ENCODE peak calls at places on chromosome 11, in seven cellular contexts. Z, O, X, E, N, D and S are unnamed samples.

GRCh38 chr11:92219476-92219875 is 5.1 kb upstream of the FAT3 start:
- DNase-seq in Z (no peak), O (no peak), X (no peak), E (no peak), N (no peak), D (no peak), S (no peak)

GRCh38 chr11:95505927-95506426 is 275.0 kb upstream of the SESN3 start:
- DNase-seq in Z (no peak), O (peak; percentile 52), X (no peak), E (peak; percentile 39), N (no peak), D (no peak), S (no peak)

GRCh38 chr11:35200811-35201341 is 61.9 kb downstream of the CD44 start:
- DNase-seq in Z (no peak), O (no peak), X (no peak), E (no peak), N (no peak), D (no peak), S (no peak)

GRCh38 chr11:28144808-28145207 is 36.6 kb downstream of the METTL15 start:
- DNase-seq in Z (no peak), O (peak; percentile 12), X (no peak), E (no peak), N (no peak), D (no peak), S (no peak)

GRCh38 chr11:44805596-44805995 is 78.8 kb downstream of the TSPAN18 start:
- DNase-seq in Z (no peak), O (peak; percentile 25), X (no peak), E (no peak), N (no peak), D (no peak), S (no peak)

GRCh38 chr11:130720232-130720787 is 196.0 kb downstream of the SNX19 start:
- DNase-seq in Z (no peak), O (no peak), X (no peak), E (peak; percentile 89), N (no peak), D (no peak), S (no peak)

GRCh38 chr11:126332221-126332711 is 23.2 kb upstream of the ST3GAL4 start:
- DNase-seq in Z (peak; percentile 60), O (peak; percentile 90), X (no peak), E (no peak), N (no peak), D (peak; percentile 74), S (peak; percentile 52)

GRCh38 chr11:76030973-76031590 is 175.2 kb downstream of the WNT11 start:
- DNase-seq in Z (no peak), O (no peak), X (no peak), E (no peak), N (peak; percentile 37), D (no peak), S (no peak)

GRCh38 chr11:131465746-131466145 is 95.3 kb downstream of the NTM start:
- DNase-seq in Z (no peak), O (no peak), X (peak; percentile 74), E (no peak), N (no peak), D (no peak), S (no peak)

GRCh38 chr11:10862446-10862845 is 4.6 kb upstream of the ZBED5 start:
- DNase-seq in Z (no peak), O (no peak), X (no peak), E (no peak), N (no peak), D (no peak), S (no peak)

GRCh38 chr11:1301220-1302000 is 8.0 kb downstream of the TOLLIP start:
- DNase-seq in Z (peak; percentile 7), O (no peak), X (peak; percentile 29), E (no peak), N (no peak), D (peak; percentile 35), S (no peak)

GRCh38 chr11:84819128-84819527 is 808.0 kb downstream of the DLG2 start:
- DNase-seq in Z (no peak), O (no peak), X (no peak), E (no peak), N (no peak), D (no peak), S (no peak)

GRCh38 chr11:22479986-22480740 is 142.0 kb downstream of the SLC17A6 start:
- DNase-seq in Z (no peak), O (no peak), X (no peak), E (no peak), N (no peak), D (no peak), S (no peak)

GRCh38 chr11:105689636-105690035 is 79.8 kb downstream of the GRIA4 start:
- DNase-seq in Z (no peak), O (no peak), X (no peak), E (no peak), N (no peak), D (no peak), S (no peak)

GRCh38 chr11:31233425-31233824 is 136.1 kb downstream of the DCDC1 start:
- DNase-seq in Z (no peak), O (no peak), X (no peak), E (no peak), N (peak; percentile 52), D (no peak), S (no peak)

GRCh38 chr11:73308963-73309960 is 1.2 kb downstream of the ARHGEF17 start:
- DNase-seq in Z (peak; percentile 90), O (peak; percentile 96), X (peak; percentile 88), E (peak; percentile 96), N (peak; percentile 88), D (peak; percentile 91), S (peak; percentile 86)

GRCh38 chr11:86577663-86578636 is 94.5 kb downstream of the ME3 start:
- DNase-seq in Z (peak; percentile 52), O (peak; percentile 91), X (no peak), E (peak; percentile 92), N (peak; percentile 86), D (peak; percentile 81), S (peak; percentile 69)

GRCh38 chr11:65468874-65469333 is 29.9 kb upstream of the MALAT1 start:
- DNase-seq in Z (no peak), O (no peak), X (peak; percentile 88), E (no peak), N (peak; percentile 83), D (peak; percentile 91), S (peak; percentile 65)

GRCh38 chr11:103587951-103588788 is 448.3 kb upstream of the DDI1 start:
- DNase-seq in Z (no peak), O (no peak), X (no peak), E (no peak), N (no peak), D (no peak), S (no peak)

GRCh38 chr11:47932544-47932943 is 47.8 kb upstream of the PTPRJ start:
- DNase-seq in Z (no peak), O (no peak), X (no peak), E (no peak), N (no peak), D (no peak), S (no peak)

GRCh38 chr11:90213322-90213721 is 9.5 kb downstream of the CHORDC1 start:
- DNase-seq in Z (no peak), O (no peak), X (no peak), E (no peak), N (no peak), D (no peak), S (no peak)

GRCh38 chr11:1242289-1242688 is 19.4 kb downstream of the MUC5B start:
- DNase-seq in Z (no peak), O (no peak), X (no peak), E (no peak), N (no peak), D (no peak), S (no peak)

GRCh38 chr11:64852804-64853520 is 8.5 kb upstream of the CDC42BPG start:
- DNase-seq in Z (no peak), O (no peak), X (no peak), E (no peak), N (no peak), D (peak; percentile 86), S (no peak)

DNA sequence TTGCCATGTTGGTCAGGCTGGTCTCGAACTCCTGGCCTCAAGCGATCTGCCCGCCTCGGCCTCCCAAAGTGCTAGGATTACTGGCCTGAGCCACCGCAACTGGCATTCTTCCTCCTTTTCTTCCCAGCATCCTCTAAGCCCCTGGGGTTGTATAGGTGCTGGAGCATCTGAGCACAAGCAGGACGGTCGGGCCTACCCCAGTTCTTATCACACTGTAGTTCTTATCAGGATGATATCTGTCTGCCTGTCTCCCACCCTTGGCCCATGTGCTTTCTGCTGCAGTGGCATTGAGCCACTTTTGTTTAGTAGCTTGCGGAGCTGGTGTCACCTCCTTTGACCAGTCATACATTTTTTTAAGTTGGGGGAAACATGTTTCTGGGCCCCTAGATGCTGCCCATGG is 1.9 kb downstream of the RHOD start:
- DNase-seq in Z (no peak), O (no peak), X (no peak), E (no peak), N (no peak), D (no peak), S (no peak)
- H3K4me1 ChIP-seq in Z (peaks cover 4% of the 10 kb centered on the region), O (peaks cover 22% of the 10 kb centered on the region), X (peaks cover 15% of the 10 kb centered on the region), E (peaks cover 28% of the 10 kb centered on the region), N (peaks cover 67% of the 10 kb centered on the region), D (peaks cover 16% of the 10 kb centered on the region), S (no peaks in the 10 kb centered on the region)

DNA sequence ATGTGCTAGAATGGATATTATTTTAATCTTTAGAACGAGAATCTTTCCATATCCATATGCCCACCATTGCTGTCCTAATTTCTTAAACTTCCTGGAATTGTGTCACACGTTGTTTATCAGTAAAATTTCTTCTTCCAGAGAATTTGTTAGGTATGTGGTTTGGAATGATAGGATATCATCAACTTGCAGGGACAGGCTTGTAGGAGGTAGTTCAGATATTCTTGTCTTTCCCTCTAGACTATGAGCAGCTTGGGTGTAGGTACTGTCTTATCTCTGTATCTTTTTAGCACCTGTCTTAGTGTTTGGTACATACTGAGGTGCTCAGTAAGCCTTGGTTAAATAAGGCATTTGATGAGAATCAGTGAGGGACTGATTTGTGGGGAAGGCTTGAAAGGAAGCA is 3.4 kb downstream of the CTNND1 start:
- DNase-seq in Z (no peak), O (no peak), X (no peak), E (no peak), N (no peak), D (no peak), S (no peak)
- H3K27ac ChIP-seq in Z (no peak overlapping the region), O (peak overlapping the region; percentile 42), X (no peak overlapping the region), E (peak overlapping the region; percentile 92), N (no peak overlapping the region), D (peak overlapping the region; percentile 88), S (peak overlapping the region; percentile 91)

GRCh38 chr11:69670158-69670845 is 4.9 kb downstream of the LTO1 start:
- DNase-seq in Z (peak; percentile 73), O (peak; percentile 84), X (peak; percentile 90), E (peak; percentile 94), N (peak; percentile 87), D (peak; percentile 89), S (peak; percentile 82)

GRCh38 chr11:69677744-69678143 is 2.6 kb upstream of the LTO1 start:
- DNase-seq in Z (no peak), O (peak; percentile 25), X (no peak), E (no peak), N (no peak), D (no peak), S (no peak)

GRCh38 chr11:69671734-69672465 is 3.3 kb downstream of the LTO1 start:
- DNase-seq in Z (no peak), O (no peak), X (no peak), E (no peak), N (no peak), D (peak; percentile 42), S (no peak)

GRCh38 chr11:69674267-69674885 is 777 bp downstream of the LTO1 start:
- DNase-seq in Z (no peak), O (peak; percentile 92), X (no peak), E (no peak), N (no peak), D (no peak), S (no peak)

GRCh38 chr11:69674886-69675714 is at the start of gene LTO1:
- DNase-seq in Z (peak; percentile 94), O (peak; percentile 94), X (peak; percentile 99), E (peak; percentile 98), N (peak; percentile 98), D (peak; percentile 99), S (peak; percentile 96)
- TF ChIP-seq POLR2A in Z (peak; percentile 59), O (peak; percentile 94), X (peak; percentile 62), E (peak; percentile 56), N (peak; percentile 61), D (peak; percentile 35), S (peak; percentile 46)

GRCh38 chr11:71249301-71249700 is 3.1 kb downstream of the SHANK2 start:
- DNase-seq in Z (no peak), O (no peak), X (no peak), E (no peak), N (no peak), D (no peak), S (no peak)
- H3K4me1 ChIP-seq in Z (no peaks in the 10 kb centered on the region), O (peaks cover 8% of the 10 kb centered on the region), X (peaks cover 49% of the 10 kb centered on the region), E (peaks cover 29% of the 10 kb centered on the region), N (peaks cover 26% of the 10 kb centered on the region), D (peaks cover 15% of the 10 kb centered on the region), S (peaks cover 23% of the 10 kb centered on the region)